ENCODE peak calls at places on chromosomes 2 and 18, in four cellular contexts. One of them, this sample, is unnamed.

GRCh38 chr2:16115881-16116830 is 175.8 kb downstream of the MYCN start:
- DNase-seq in A549: no peak
- DNase-seq in K562: no peak
- DNase-seq in H1: no peak
- DNase-seq in this sample: no peak

GRCh38 chr2:213171147-213171546 is 19.7 kb upstream of the IKZF2 start:
- DNase-seq in A549: no peak
- DNase-seq in K562: no peak
- DNase-seq in H1: no peak
- DNase-seq in this sample: no peak

GRCh38 chr2:26978061-26978596 is 7.7 kb downstream of the MAPRE3 start:
- DNase-seq in A549: no peak
- DNase-seq in K562: peak; percentile 68
- DNase-seq in H1: no peak
- DNase-seq in this sample: no peak

GRCh38 chr2:191165190-191165643 is 14.4 kb upstream of the STAT4 start:
- DNase-seq in A549: peak; percentile 65
- DNase-seq in K562: peak; percentile 13
- DNase-seq in H1: no peak
- DNase-seq in this sample: peak; percentile 23

GRCh38 chr2:220078439-220078838 is 451.0 kb downstream of the SLC4A3 start:
- DNase-seq in A549: no peak
- DNase-seq in K562: no peak
- DNase-seq in H1: no peak
- DNase-seq in this sample: no peak

GRCh38 chr2:99634234-99634633 is 144.4 kb upstream of the REV1 start:
- DNase-seq in A549: no peak
- DNase-seq in K562: no peak
- DNase-seq in H1: no peak
- DNase-seq in this sample: no peak

GRCh38 chr2:85413592-85414421 is 3.6 kb upstream of the CAPG start:
- DNase-seq in A549: no peak
- DNase-seq in K562: peak; percentile 89
- DNase-seq in H1: no peak
- DNase-seq in this sample: no peak

GRCh38 chr18:63090334-63090733 is 229.2 kb downstream of the BCL2 start:
- DNase-seq in A549: no peak
- DNase-seq in K562: no peak
- DNase-seq in H1: no peak
- DNase-seq in this sample: no peak

GRCh38 chr2:47058061-47058931 is 96.8 kb downstream of the STPG4 start:
- DNase-seq in A549: no peak
- DNase-seq in K562: no peak
- DNase-seq in H1: no peak
- DNase-seq in this sample: no peak

GRCh38 chr2:18149660-18150246 is 271.3 kb downstream of the KCNS3 start:
- DNase-seq in A549: peak; percentile 50
- DNase-seq in K562: no peak
- DNase-seq in H1: no peak
- DNase-seq in this sample: peak; percentile 31

GRCh38 chr18:51668101-51668500 is 470.6 kb upstream of the MEX3C start:
- DNase-seq in A549: peak; percentile 40
- DNase-seq in K562: peak; percentile 45
- DNase-seq in H1: no peak
- DNase-seq in this sample: peak; percentile 41

GRCh38 chr2:234996467-234997270 is 44.9 kb downstream of the SH3BP4 start:
- DNase-seq in A549: peak; percentile 59
- DNase-seq in K562: no peak
- DNase-seq in H1: peak; percentile 87
- DNase-seq in this sample: peak; percentile 86

GRCh38 chr2:144950874-144951560 is 431.1 kb upstream of the ZEB2 start:
- DNase-seq in A549: peak; percentile 82
- DNase-seq in K562: no peak
- DNase-seq in H1: no peak
- DNase-seq in this sample: no peak

GRCh38 chr2:196821195-196821594 is 12.0 kb upstream of the C2orf66 start:
- DNase-seq in A549: no peak
- DNase-seq in K562: no peak
- DNase-seq in H1: no peak
- DNase-seq in this sample: no peak

GRCh38 chr18:13264986-13265900 is 46.7 kb downstream of the LDLRAD4 start:
- DNase-seq in A549: no peak
- DNase-seq in K562: no peak
- DNase-seq in H1: no peak
- DNase-seq in this sample: no peak

GRCh38 chr2:919672-920071 is 31.0 kb upstream of the SNTG2 start:
- DNase-seq in A549: no peak
- DNase-seq in K562: no peak
- DNase-seq in H1: no peak
- DNase-seq in this sample: no peak

GRCh38 chr18:41237317-41237716 is 717.7 kb upstream of the PIK3C3 start:
- DNase-seq in A549: no peak
- DNase-seq in K562: no peak
- DNase-seq in H1: no peak
- DNase-seq in this sample: no peak

GRCh38 chr2:28613616-28614501 is 118.0 kb downstream of the PLB1 start:
- DNase-seq in A549: no peak
- DNase-seq in K562: no peak
- DNase-seq in H1: no peak
- DNase-seq in this sample: peak; percentile 42

GRCh38 chr18:63083555-63083954 is 236.0 kb downstream of the BCL2 start:
- DNase-seq in A549: no peak
- DNase-seq in K562: no peak
- DNase-seq in H1: no peak
- DNase-seq in this sample: no peak

GRCh38 chr2:241445426-241445825 is 63.0 kb downstream of the STK25 start:
- DNase-seq in A549: no peak
- DNase-seq in K562: no peak
- DNase-seq in H1: no peak
- DNase-seq in this sample: no peak

GRCh38 chr2:100921685-100922161 is 80.4 kb upstream of the RPL31 start:
- DNase-seq in A549: no peak
- DNase-seq in K562: peak; percentile 61
- DNase-seq in H1: no peak
- DNase-seq in this sample: no peak

GRCh38 chr2:34012728-34013302 is 413.7 kb upstream of the FAM98A start:
- DNase-seq in A549: peak; percentile 73
- DNase-seq in K562: no peak
- DNase-seq in H1: peak; percentile 53
- DNase-seq in this sample: peak; percentile 53

GRCh38 chr2:49796221-49796705 is 641.9 kb upstream of the FSHR start:
- DNase-seq in A549: no peak
- DNase-seq in K562: no peak
- DNase-seq in H1: no peak
- DNase-seq in this sample: no peak

GRCh38 chr18:29960539-29960938 is 1082.0 kb downstream of the DSC3 start:
- DNase-seq in A549: no peak
- DNase-seq in K562: no peak
- DNase-seq in H1: no peak
- DNase-seq in this sample: no peak

GRCh38 chr2:30731248-30731647 is 76.0 kb downstream of the CAPN13 start:
- DNase-seq in A549: no peak
- DNase-seq in K562: no peak
- DNase-seq in H1: no peak
- DNase-seq in this sample: no peak

GRCh38 chr2:11945139-11946126 is 199.0 kb downstream of the LPIN1 start:
- DNase-seq in A549: no peak
- DNase-seq in K562: no peak
- DNase-seq in H1: no peak
- DNase-seq in this sample: no peak

GRCh38 chr18:79574938-79575525 is 104.6 kb upstream of the CTDP1 start:
- DNase-seq in A549: no peak
- DNase-seq in K562: no peak
- DNase-seq in H1: no peak
- DNase-seq in this sample: no peak

GRCh38 chr18:9803698-9804516 is 81.9 kb upstream of the TXNDC2 start:
- DNase-seq in A549: no peak
- DNase-seq in K562: peak; percentile 35
- DNase-seq in H1: no peak
- DNase-seq in this sample: no peak

GRCh38 chr2:40062381-40062780 is 283.3 kb upstream of the THUMPD2 start:
- DNase-seq in A549: no peak
- DNase-seq in K562: no peak
- DNase-seq in H1: no peak
- DNase-seq in this sample: no peak
- TF ChIP-seq PHF8 in A549: no peak
- TF ChIP-seq PHF8 in K562: no peak
- TF ChIP-seq PHF8 in H1: no peak
- TF ChIP-seq PHF8 in this sample: no peak

DNA sequence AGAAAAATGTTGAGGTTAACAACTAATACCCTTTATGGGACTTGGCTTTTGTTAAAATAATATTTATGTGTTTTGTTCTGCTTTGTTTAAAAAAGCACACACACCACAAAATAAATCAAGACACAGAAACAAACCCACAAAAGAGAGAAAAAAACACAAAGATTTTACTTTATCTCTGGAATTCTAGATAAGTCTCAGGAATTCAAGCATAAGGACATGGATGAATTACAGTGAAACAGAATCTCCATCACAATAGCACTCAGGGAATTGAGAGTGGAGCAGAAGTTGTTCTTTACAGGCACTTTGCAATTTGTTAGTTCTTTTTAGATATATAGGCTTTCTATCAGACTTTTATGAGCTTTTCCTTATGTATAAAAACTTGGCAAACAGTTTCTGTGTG is 360.9 kb upstream of the ZC3H15 start:
- DNase-seq in A549: no peak
- DNase-seq in K562: no peak
- DNase-seq in H1: no peak
- DNase-seq in this sample: no peak
- H3K4me3 ChIP-seq in A549: no peak overlapping the region
- H3K4me3 ChIP-seq in K562: no peak overlapping the region
- H3K4me3 ChIP-seq in H1: no peak overlapping the region
- H3K4me3 ChIP-seq in this sample: no peak overlapping the region

GRCh38 chr2:105412584-105412983 is 13.7 kb upstream of the FHL2 start:
- DNase-seq in A549: no peak
- DNase-seq in K562: no peak
- DNase-seq in H1: no peak
- DNase-seq in this sample: no peak

GRCh38 chr2:105411720-105412407 is 13.0 kb upstream of the FHL2 start:
- DNase-seq in A549: peak; percentile 31
- DNase-seq in K562: no peak
- DNase-seq in H1: no peak
- DNase-seq in this sample: no peak

GRCh38 chr2:105407946-105408743 is 9.3 kb upstream of the FHL2 start:
- DNase-seq in A549: no peak
- DNase-seq in K562: no peak
- DNase-seq in H1: no peak
- DNase-seq in this sample: no peak

GRCh38 chr2:105410554-105410953 is 11.7 kb upstream of the FHL2 start:
- DNase-seq in A549: no peak
- DNase-seq in K562: no peak
- DNase-seq in H1: no peak
- DNase-seq in this sample: no peak

GRCh38 chr2:105409717-105410116 is 10.9 kb upstream of the FHL2 start:
- DNase-seq in A549: peak; percentile 45
- DNase-seq in K562: no peak
- DNase-seq in H1: no peak
- DNase-seq in this sample: no peak
- TF ChIP-seq PHF8 in A549: no peak
- TF ChIP-seq PHF8 in K562: no peak
- TF ChIP-seq PHF8 in H1: no peak
- TF ChIP-seq PHF8 in this sample: no peak

GRCh38 chr2:133240505-133241230 is 327.6 kb downstream of the NCKAP5 start:
- DNase-seq in A549: no peak
- DNase-seq in K562: no peak
- DNase-seq in H1: no peak
- DNase-seq in this sample: no peak
- H3K4me3 ChIP-seq in A549: no peak overlapping the region
- H3K4me3 ChIP-seq in K562: no peak overlapping the region
- H3K4me3 ChIP-seq in H1: no peak overlapping the region
- H3K4me3 ChIP-seq in this sample: no peak overlapping the region